ENCODE peak calls at places on chromosomes 3 and 15, in four cellular contexts. J, L, V and B are unnamed samples.

GRCh38 chr3:120100711-120101110 is 6.5 kb upstream of the GSK3B start:
- DNase-seq in J (no peak), L (no peak), V (no peak), B (no peak)

GRCh38 chr15:59976480-59976879 is 27.6 kb upstream of the FOXB1 start:
- DNase-seq in J (no peak), L (peak; percentile 84), V (peak; percentile 12), B (no peak)

GRCh38 chr15:92907880-92908279 is 7.8 kb downstream of the CHD2 start:
- DNase-seq in J (no peak), L (no peak), V (no peak), B (no peak)

GRCh38 chr15:53693729-53694533 is 65.5 kb downstream of the WDR72 start:
- DNase-seq in J (no peak), L (no peak), V (no peak), B (no peak)

GRCh38 chr15:39788108-39788507 is 5.5 kb upstream of the FSIP1 start:
- DNase-seq in J (no peak), L (no peak), V (no peak), B (no peak)

GRCh38 chr15:97470417-97470816 is 490.1 kb upstream of the ARRDC4 start:
- DNase-seq in J (no peak), L (no peak), V (no peak), B (no peak)

GRCh38 chr15:88089019-88089603 is 167.4 kb downstream of the NTRK3 start:
- DNase-seq in J (no peak), L (no peak), V (no peak), B (no peak)

GRCh38 chr3:141425523-141426233 is 57.4 kb downstream of the ZBTB38 start:
- DNase-seq in J (peak; percentile 25), L (no peak), V (no peak), B (no peak)

GRCh38 chr3:4950351-4950784 is 28.9 kb upstream of the BHLHE40 start:
- DNase-seq in J (no peak), L (peak; percentile 28), V (no peak), B (no peak)

GRCh38 chr15:59335197-59335786 is 37.4 kb downstream of the MYO1E start:
- DNase-seq in J (no peak), L (no peak), V (no peak), B (no peak)

GRCh38 chr3:98777286-98777685 is 14.1 kb downstream of the ST3GAL6 start:
- DNase-seq in J (no peak), L (no peak), V (no peak), B (no peak)

GRCh38 chr3:185070491-185071335 is 82.1 kb downstream of the C3orf70 start:
- DNase-seq in J (peak; percentile 44), L (no peak), V (no peak), B (no peak)

GRCh38 chr3:177220136-177220974 is 23.1 kb upstream of the TBL1XR1 start:
- DNase-seq in J (no peak), L (no peak), V (no peak), B (no peak)

GRCh38 chr15:46921906-46922305 is 795.4 kb upstream of the SEMA6D start:
- DNase-seq in J (no peak), L (no peak), V (no peak), B (no peak)

GRCh38 chr3:53956591-53956990 is 64.9 kb upstream of the SELENOK start:
- DNase-seq in J (no peak), L (no peak), V (no peak), B (no peak)

GRCh38 chr3:142272200-142272891 is 47.0 kb upstream of the GK5 start:
- DNase-seq in J (no peak), L (no peak), V (no peak), B (no peak)

GRCh38 chr15:80744826-80745225 is 34.3 kb upstream of the CEMIP start:
- DNase-seq in J (no peak), L (no peak), V (no peak), B (no peak)

GRCh38 chr3:160278210-160278609 is 53.0 kb downstream of the C3orf80 start:
- DNase-seq in J (no peak), L (no peak), V (no peak), B (no peak)

GRCh38 chr3:46617941-46618340 is 5.6 kb downstream of the FAM240A start:
- DNase-seq in J (no peak), L (no peak), V (no peak), B (no peak)

GRCh38 chr3:16524196-16524595 is 10.7 kb upstream of the RFTN1 start:
- DNase-seq in J (no peak), L (no peak), V (no peak), B (no peak)

GRCh38 chr3:156628095-156628690 is 46.2 kb upstream of the TIPARP start:
- DNase-seq in J (no peak), L (no peak), V (no peak), B (no peak)

GRCh38 chr15:76084263-76084662 is 24.5 kb downstream of the TMEM266 start:
- DNase-seq in J (no peak), L (no peak), V (no peak), B (no peak)

GRCh38 chr15:36926422-36926815 is 173.9 kb downstream of the MEIS2 start:
- DNase-seq in J (no peak), L (no peak), V (no peak), B (no peak)

GRCh38 chr15:60255390-60255789 is 142.4 kb downstream of the ANXA2 start:
- DNase-seq in J (no peak), L (no peak), V (peak; percentile 30), B (no peak)

GRCh38 chr3:171363211-171363610 is 97.0 kb downstream of the TNIK start:
- DNase-seq in J (no peak), L (no peak), V (no peak), B (no peak)

GRCh38 chr3:187880438-187880837 is 135.2 kb upstream of the BCL6 start:
- DNase-seq in J (no peak), L (no peak), V (no peak), B (no peak)

GRCh38 chr15:55912982-55913381 is 80.4 kb downstream of the NEDD4 start:
- DNase-seq in J (no peak), L (no peak), V (no peak), B (no peak)

GRCh38 chr3:183122257-183122932 is 23.1 kb upstream of the MCCC1 start:
- DNase-seq in J (peak; percentile 55), L (no peak), V (no peak), B (no peak)

GRCh38 chr15:25535866-25536265 is 97.0 kb upstream of the UBE3A start:
- DNase-seq in J (no peak), L (no peak), V (no peak), B (no peak)

GRCh38 chr15:28917791-28918140 is 32.0 kb downstream of the APBA2 start:
- DNase-seq in J (no peak), L (no peak), V (no peak), B (no peak)

GRCh38 chr3:26522919-26523318 is 99.7 kb upstream of the LRRC3B start:
- DNase-seq in J (no peak), L (no peak), V (no peak), B (no peak)

GRCh38 chr3:169390310-169390731 is 273.2 kb downstream of the MECOM start:
- DNase-seq in J (no peak), L (no peak), V (peak; percentile 1), B (no peak)

GRCh38 chr3:77467702-77468407 is 428.0 kb downstream of the ROBO2 start:
- DNase-seq in J (no peak), L (no peak), V (no peak), B (no peak)

GRCh38 chr3:11613851-11614491 is 29.7 kb downstream of the VGLL4 start:
- DNase-seq in J (no peak), L (no peak), V (no peak), B (no peak)

GRCh38 chr3:155981669-155982068 is 111.2 kb downstream of the GMPS start:
- DNase-seq in J (no peak), L (no peak), V (no peak), B (no peak)

GRCh38 chr3:43372007-43372754 is 85.8 kb downstream of the SNRK start:
- DNase-seq in J (no peak), L (no peak), V (no peak), B (no peak)

GRCh38 chr3:51434746-51435323 is 43.8 kb downstream of the RBM15B start:
- DNase-seq in J (peak; percentile 42), L (peak; percentile 52), V (peak; percentile 5), B (peak; percentile 20)

GRCh38 chr15:66935688-66936087 is 129.7 kb upstream of the SMAD3 start:
- DNase-seq in J (no peak), L (no peak), V (no peak), B (no peak)

GRCh38 chr3:58471025-58471887 is 20.6 kb upstream of the KCTD6 start:
- DNase-seq in J (peak; percentile 25), L (peak; percentile 90), V (no peak), B (no peak)
- TF ChIP-seq SPI1 in J (no peak), L (no peak), V (no peak), B (no peak)

DNA sequence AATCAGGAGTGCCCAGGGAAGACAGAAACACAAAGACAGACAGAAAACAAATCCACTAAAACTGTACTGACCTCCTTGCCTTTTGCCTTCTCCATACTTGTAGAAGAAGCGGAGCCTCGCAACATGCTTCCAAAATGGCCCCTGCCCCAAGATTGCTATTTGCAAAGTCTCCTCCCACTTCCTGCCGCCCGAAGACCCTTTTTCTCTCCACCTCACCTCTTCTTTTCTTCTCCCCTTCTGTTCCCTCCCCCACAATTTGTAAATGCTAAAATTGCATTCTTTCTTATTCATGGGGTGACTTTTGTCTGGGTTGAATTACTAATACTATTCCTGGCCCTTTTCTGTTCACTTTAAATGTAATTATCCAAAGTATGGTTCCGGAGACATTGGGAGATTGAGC is at the start of gene DPPA4:
- DNase-seq in J (no peak), L (no peak), V (no peak), B (no peak)
- TF ChIP-seq POLR2AphosphoS5 in J (no peak), L (no peak), V (no peak), B (no peak)

DNA sequence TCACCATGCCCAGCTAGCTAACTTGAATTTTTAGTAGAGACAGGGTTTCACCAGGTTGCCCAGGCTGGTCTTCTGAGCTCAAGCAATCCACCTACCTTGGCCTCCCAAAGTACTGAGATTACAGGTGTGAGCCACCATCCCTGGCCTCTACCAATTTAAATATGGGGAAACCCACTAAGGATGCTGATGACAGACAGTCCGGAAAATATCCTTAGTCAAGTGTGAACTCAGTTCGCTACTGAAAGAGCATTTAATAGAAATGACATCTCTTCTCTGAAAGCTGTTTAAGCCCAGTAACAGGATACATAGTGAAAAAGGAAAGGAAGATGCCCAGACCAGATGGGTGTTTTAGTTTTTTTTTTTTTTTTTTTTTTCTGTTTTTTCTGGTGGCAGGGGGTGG is 7.7 kb upstream of the GRAMD2A start:
- DNase-seq in J (no peak), L (peak; percentile 1), V (no peak), B (no peak)
- TF ChIP-seq SPI1 in J (no peak), L (no peak), V (no peak), B (no peak)

GRCh38 chr3:58237238-58237939 is at the start of gene ABHD6:
- DNase-seq in J (peak; percentile 85), L (peak; percentile 36), V (no peak), B (peak; percentile 87)
- TF ChIP-seq POLR2AphosphoS5 in J (no peak), L (no peak), V (no peak), B (no peak)

GRCh38 chr3:127161236-127161635 is 31.7 kb upstream of the PRR23E start:
- DNase-seq in J (no peak), L (no peak), V (no peak), B (no peak)

GRCh38 chr3:127157181-127157828 is 35.6 kb upstream of the PRR23E start:
- DNase-seq in J (no peak), L (no peak), V (no peak), B (no peak)

GRCh38 chr3:127158614-127159221 is 34.2 kb upstream of the PRR23E start:
- DNase-seq in J (no peak), L (no peak), V (no peak), B (no peak)

GRCh38 chr3:127161973-127162579 is 30.9 kb upstream of the PRR23E start:
- DNase-seq in J (no peak), L (no peak), V (no peak), B (no peak)

GRCh38 chr3:127159547-127159946 is 33.4 kb upstream of the PRR23E start:
- DNase-seq in J (no peak), L (no peak), V (no peak), B (no peak)
- TF ChIP-seq SPI1 in J (no peak), L (no peak), V (no peak), B (no peak)